ENCODE peak calls at places on chromosomes 7 and 10, in five cellular contexts. J, Q, V, K and W are unnamed samples.

GRCh38 chr7:15368653-15369052 is 193.2 kb downstream of the AGMO start:
- DNase-seq in J (no peak), Q (no peak), V (no peak), K (no peak), W (no peak)

GRCh38 chr7:114033475-114033874 is 114.7 kb upstream of the PPP1R3A start:
- DNase-seq in J (no peak), Q (no peak), V (no peak), K (no peak), W (no peak)

GRCh38 chr7:142357953-142358520 is 100.2 kb upstream of the PRSS58 start:
- DNase-seq in J (peak), Q (peak), V (no peak), K (peak), W (no peak)

GRCh38 chr7:92614586-92615237 is 24.5 kb upstream of the FAM133B start:
- DNase-seq in J (no peak), Q (no peak), V (no peak), K (no peak), W (no peak)

GRCh38 chr10:51291961-51292360 is 217.7 kb downstream of the PRKG1 start:
- DNase-seq in J (no peak), Q (no peak), V (no peak), K (no peak), W (no peak)

GRCh38 chr10:110848106-110848505 is 23.6 kb upstream of the PDCD4 start:
- DNase-seq in J (no peak), Q (no peak), V (no peak), K (no peak), W (no peak)

GRCh38 chr10:62083413-62083794 is 181.9 kb downstream of the ARID5B start:
- DNase-seq in J (no peak), Q (no peak), V (no peak), K (peak), W (no peak)

GRCh38 chr7:5248201-5248885 is 34.4 kb upstream of the SLC29A4 start:
- DNase-seq in J (no peak), Q (peak), V (no peak), K (no peak), W (no peak)

GRCh38 chr7:41143074-41143473 is 559.8 kb downstream of the INHBA start:
- DNase-seq in J (no peak), Q (no peak), V (no peak), K (no peak), W (no peak)

GRCh38 chr10:108230478-108231170 is 1066.1 kb upstream of the SORCS1 start:
- DNase-seq in J (no peak), Q (no peak), V (no peak), K (no peak), W (no peak)

GRCh38 chr7:94301024-94301588 is 93.6 kb upstream of the COL1A2 start:
- DNase-seq in J (no peak), Q (peak), V (no peak), K (peak), W (no peak)

DNA sequence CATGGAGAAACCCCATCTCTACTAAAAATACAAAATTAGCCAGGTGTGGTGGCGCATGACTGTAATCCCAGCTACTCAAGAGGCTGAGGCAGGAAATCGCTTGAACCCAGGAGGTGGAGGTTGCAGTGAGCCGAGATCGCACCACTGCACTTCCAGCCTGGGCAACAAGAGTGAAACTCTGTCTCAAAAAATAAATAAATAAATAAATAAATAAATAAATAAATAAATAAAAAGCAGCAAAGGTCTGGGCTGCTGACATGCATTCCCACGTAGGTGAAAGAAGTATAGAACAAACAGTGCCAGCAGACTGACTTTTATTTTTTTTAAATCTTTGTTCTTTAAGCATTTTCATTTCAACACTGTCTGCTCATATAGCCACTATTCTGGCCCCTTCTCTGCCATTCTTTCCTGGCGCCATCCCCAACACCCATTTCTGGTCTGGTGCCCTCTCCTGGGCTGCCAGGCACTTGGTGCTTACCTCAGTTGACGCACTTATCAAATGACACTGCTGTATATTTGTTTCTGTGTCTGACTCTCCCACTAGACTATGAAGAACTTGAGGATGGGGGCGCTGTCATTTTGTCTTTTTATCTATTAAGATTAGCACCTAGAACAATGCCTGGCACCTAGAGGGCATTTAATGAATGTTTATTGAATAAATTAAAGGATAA is 15.6 kb downstream of the FAM107B start:
- DNase-seq in J (peak), Q (no peak), V (no peak), K (no peak), W (no peak)
- TF ChIP-seq CTCF in J (no peak), Q (no peak), V (no peak), K (no peak), W (no peak)

DNA sequence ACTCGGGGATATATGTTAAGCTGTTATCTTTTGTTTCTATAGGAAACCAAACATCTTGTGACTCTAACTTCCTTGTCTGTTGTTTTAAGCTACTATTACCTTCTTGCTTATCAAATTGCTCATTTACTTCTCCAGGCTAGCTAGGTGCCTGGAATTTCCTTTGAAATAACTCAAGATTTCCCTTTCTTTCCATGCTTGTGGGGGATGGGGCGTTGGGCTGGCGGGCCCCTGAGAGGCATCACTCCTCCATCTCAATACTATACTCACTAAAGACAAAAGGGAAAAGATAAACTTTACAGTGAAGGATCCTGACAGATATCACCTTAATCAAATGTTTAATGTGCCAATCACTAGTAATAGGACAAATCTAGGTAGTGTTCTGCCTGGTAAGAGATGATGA is 34.7 kb upstream of the MYO3A start:
- DNase-seq in J (no peak), Q (no peak), V (no peak), K (no peak), W (no peak)
- TF ChIP-seq CTCF in J (no peak), Q (no peak), V (no peak), K (no peak), W (no peak)

DNA sequence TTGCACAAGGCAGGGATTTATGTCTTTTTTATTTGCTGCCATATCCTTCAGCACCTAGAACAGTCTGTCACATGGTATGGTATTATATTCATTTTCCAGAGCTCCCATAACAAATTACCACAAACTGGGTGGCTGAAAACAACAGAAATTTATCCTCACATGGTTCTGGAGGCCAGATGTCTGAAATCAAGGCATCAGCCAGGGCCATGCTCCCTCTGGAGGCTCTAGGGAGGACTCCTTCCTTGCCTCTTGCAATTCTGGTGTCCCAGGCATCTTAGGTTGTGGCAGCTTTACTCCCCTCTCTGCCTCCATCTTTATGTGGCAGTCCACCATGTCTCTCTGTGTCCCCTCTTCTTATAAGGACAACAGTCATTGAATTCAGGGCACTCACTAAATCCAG is 43.1 kb downstream of the MET start:
- DNase-seq in J (no peak), Q (no peak), V (no peak), K (no peak), W (no peak)
- TF ChIP-seq CTCF in J (no peak), Q (no peak), V (no peak), K (no peak), W (no peak)

DNA sequence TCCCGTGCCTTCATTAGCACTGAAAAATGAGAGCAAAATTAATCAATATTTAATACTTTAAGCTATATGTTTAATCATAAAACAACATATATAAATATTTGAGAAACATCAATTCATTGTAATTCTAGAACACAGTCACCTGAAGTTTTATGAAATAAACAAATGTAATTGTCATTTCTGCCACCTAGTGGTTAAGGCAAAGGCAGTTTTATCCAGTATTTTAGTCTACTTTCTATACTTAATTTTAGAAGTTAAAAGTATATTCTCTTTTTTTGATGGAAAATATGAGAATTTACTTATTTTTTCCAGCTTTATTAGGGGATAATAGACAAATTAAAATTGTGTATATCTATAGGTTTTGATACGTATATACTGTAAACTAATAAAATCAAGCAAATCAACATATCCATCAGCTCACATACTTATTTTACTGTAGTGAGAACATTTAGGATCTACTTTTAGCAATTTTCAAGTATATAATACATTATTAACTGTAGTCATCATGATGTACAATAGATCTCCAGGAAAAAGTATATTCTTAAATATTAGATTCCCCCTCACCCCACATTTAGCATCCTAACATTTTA is 16.9 kb downstream of the PCGF6 start:
- DNase-seq in J (peak), Q (no peak), V (no peak), K (peak), W (no peak)
- TF ChIP-seq CTCF in J (peak), Q (no peak), V (peak), K (peak), W (peak)